ENCODE peak calls at places on chromosomes 5 and 9, in five cellular contexts. I is body of pancreas, V is bronchial epithelial cell, F is suprapubic skin, J is B cell. M is an unnamed sample.

GRCh38 chr5:123720955-123721354 is 209.0 kb downstream of the CSNK1G3 start:
- DNase-seq in V (peak), I (no peak), F (no peak), J (no peak), M (no peak)

GRCh38 chr5:6766558-6767191 is 53.4 kb downstream of the TENT4A start:
- DNase-seq in J (no peak), F (peak), V (peak), I (peak), M (no peak)

GRCh38 chr5:34538026-34538672 is 118.0 kb upstream of the RAI14 start:
- DNase-seq in F (no peak), V (peak), I (peak), J (no peak), M (no peak)

GRCh38 chr9:89274838-89275237 is 36.2 kb upstream of the CKS2 start:
- DNase-seq in F (no peak), I (no peak), V (peak), J (no peak), M (no peak)

GRCh38 chr5:37598665-37599064 is 219.5 kb downstream of the WDR70 start:
- DNase-seq in J (no peak), I (no peak), F (no peak), V (no peak), M (no peak)

GRCh38 chr9:126621056-126621918 is 7.6 kb downstream of the LMX1B start:
- DNase-seq in I (no peak), F (no peak), J (no peak), V (no peak), M (no peak)

GRCh38 chr5:147957906-147958305 is 51.6 kb upstream of the C5orf46 start:
- DNase-seq in F (no peak), V (no peak), J (no peak), I (no peak), M (no peak)

GRCh38 chr9:121876658-121877271 is 216.3 kb downstream of the TTLL11 start:
- DNase-seq in F (no peak), I (no peak), J (no peak), V (peak), M (no peak)

GRCh38 chr9:99035313-99035712 is 69.6 kb upstream of the TGFBR1 start:
- DNase-seq in I (no peak), V (no peak), J (no peak), F (no peak), M (no peak)

GRCh38 chr9:113650207-113651131 is 186.9 kb downstream of the RGS3 start:
- DNase-seq in J (no peak), V (peak), F (peak), I (no peak), M (no peak)

GRCh38 chr5:171299228-171299627 is 9.8 kb upstream of the TLX3 start:
- DNase-seq in F (no peak), V (no peak), J (no peak), I (no peak), M (no peak)

GRCh38 chr5:160079753-160080152 is 39.5 kb downstream of the PWWP2A start:
- DNase-seq in I (no peak), J (no peak), V (no peak), F (no peak), M (no peak)

GRCh38 chr5:35852084-35852734 is 4.5 kb upstream of the IL7R start:
- DNase-seq in F (no peak), J (no peak), V (no peak), I (no peak), M (no peak)

GRCh38 chr5:111756701-111757581 is at the start of gene NREP:
- DNase-seq in I (peak), J (peak), F (peak), V (peak), M (peak)

GRCh38 chr5:54548565-54548964 is 31.0 kb downstream of the SNX18 start:
- DNase-seq in F (no peak), V (no peak), J (no peak), I (no peak), M (no peak)

GRCh38 chr5:126645132-126645531 is 44.4 kb downstream of the PHAX start:
- DNase-seq in V (no peak), I (no peak), F (no peak), J (no peak), M (no peak)

GRCh38 chr9:2180171-2180570 is 165.0 kb downstream of the SMARCA2 start:
- DNase-seq in V (no peak), I (no peak), F (no peak), J (no peak), M (no peak)

GRCh38 chr9:117869287-117869686 is 165.1 kb downstream of the TLR4 start:
- DNase-seq in V (no peak), I (no peak), J (no peak), F (no peak), M (no peak)

GRCh38 chr5:115389799-115390382 is 93.4 kb upstream of the CCDC112 start:
- DNase-seq in J (no peak), F (no peak), I (no peak), V (no peak), M (no peak)

GRCh38 chr9:125961037-125961436 is 213.9 kb downstream of the PBX3 start:
- DNase-seq in J (no peak), V (no peak), I (no peak), F (no peak), M (no peak)

GRCh38 chr5:179795863-179796833 is 2.4 kb downstream of the LTC4S start:
- DNase-seq in I (peak), J (peak), F (peak), V (peak), M (peak)

GRCh38 chr9:7533376-7534090 is 266.0 kb downstream of the DMAC1 start:
- DNase-seq in I (no peak), V (peak), J (no peak), F (no peak), M (no peak)

GRCh38 chr5:151285683-151286082 is 17.9 kb downstream of the SLC36A3 start:
- DNase-seq in J (no peak), I (no peak), V (no peak), F (no peak), M (no peak)

GRCh38 chr9:113477661-113478060 is 14.1 kb downstream of the RGS3 start:
- DNase-seq in F (no peak), V (no peak), J (no peak), I (no peak), M (peak)

GRCh38 chr9:78029601-78030552 is 1.7 kb downstream of the GNAQ start:
- DNase-seq in F (no peak), V (peak), J (no peak), I (no peak), M (no peak)

GRCh38 chr9:122042056-122042455 is 51.1 kb downstream of the TTLL11 start:
- DNase-seq in F (no peak), J (no peak), V (no peak), I (no peak), M (no peak)

GRCh38 chr5:172361566-172362238 is 78.1 kb upstream of the UBTD2 start:
- DNase-seq in I (no peak), F (peak), J (no peak), V (peak), M (no peak)

GRCh38 chr9:114930063-114930812 is at the start of gene TNFSF8:
- DNase-seq in I (no peak), J (peak), V (no peak), F (no peak), M (no peak)

GRCh38 chr9:124768778-124769350 is 2.2 kb downstream of the NR6A1 start:
- DNase-seq in F (no peak), V (no peak), J (no peak), I (no peak), M (no peak)

GRCh38 chr5:132753135-132753987 is 6.1 kb downstream of the CCNI2 start:
- DNase-seq in J (no peak), F (no peak), V (no peak), I (no peak), M (no peak)

GRCh38 chr9:136885950-136886578 is at the start of gene TRAF2:
- DNase-seq in J (peak), I (peak), V (peak), F (peak), M (peak)
- TF ChIP-seq CTCF in J (no peak), I (no peak), V (no peak), F (no peak), M (no peak)

GRCh38 chr9:84670106-84670800 is 724 bp downstream of the NTRK2 start:
- DNase-seq in J (no peak), I (peak), F (peak), V (no peak), M (no peak)
- TF ChIP-seq CTCF in J (no peak), I (no peak), F (no peak), V (no peak), M (peak)

GRCh38 chr9:82789155-82789824 is 273.7 kb downstream of the RASEF start:
- DNase-seq in F (no peak), V (no peak), I (no peak), J (no peak), M (no peak)

GRCh38 chr9:82797539-82797938 is 265.4 kb downstream of the RASEF start:
- DNase-seq in J (no peak), V (no peak), F (no peak), I (peak), M (no peak)

GRCh38 chr9:82790868-82791267 is 272.1 kb downstream of the RASEF start:
- DNase-seq in J (no peak), V (no peak), F (no peak), I (no peak), M (no peak)

DNA sequence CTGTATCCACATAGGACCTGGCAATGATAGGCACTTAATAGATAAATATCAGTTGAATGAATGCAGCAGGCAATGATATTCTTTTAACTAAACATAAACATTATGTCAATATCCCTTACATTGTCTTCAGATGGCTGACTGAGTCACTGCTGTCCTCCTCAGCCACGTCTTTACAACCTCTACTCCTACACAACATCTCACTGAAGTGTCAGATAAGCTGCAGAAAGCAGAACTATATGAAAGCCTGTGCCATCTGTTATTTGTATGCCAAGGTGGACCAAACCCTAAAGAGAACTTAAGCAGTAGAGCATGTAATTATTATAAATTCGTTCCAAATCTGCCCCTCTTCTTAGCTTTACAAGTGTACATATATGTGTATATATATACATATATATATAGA is 271.3 kb downstream of the RASEF start:
- DNase-seq in J (no peak), I (no peak), F (no peak), V (no peak), M (no peak)
- TF ChIP-seq CTCF in J (no peak), I (no peak), F (no peak), V (no peak), M (no peak)

GRCh38 chr9:134284741-134285140 is 41.5 kb upstream of the RXRA start:
- DNase-seq in I (no peak), V (no peak), J (no peak), F (no peak), M (no peak)

GRCh38 chr9:134283692-134284265 is 42.5 kb upstream of the RXRA start:
- DNase-seq in V (no peak), J (no peak), I (no peak), F (no peak), M (no peak)

GRCh38 chr9:134283111-134283515 is 43.1 kb upstream of the RXRA start:
- DNase-seq in I (peak), V (peak), J (no peak), F (peak), M (no peak)

GRCh38 chr9:134285215-134285845 is 40.9 kb upstream of the RXRA start:
- DNase-seq in V (peak), J (no peak), I (no peak), F (no peak), M (no peak)

GRCh38 chr9:134284273-134284672 is 42.0 kb upstream of the RXRA start:
- DNase-seq in F (no peak), V (no peak), I (peak), J (no peak), M (no peak)
- TF ChIP-seq CTCF in F (no peak), V (no peak), I (peak), J (no peak), M (no peak)

DNA sequence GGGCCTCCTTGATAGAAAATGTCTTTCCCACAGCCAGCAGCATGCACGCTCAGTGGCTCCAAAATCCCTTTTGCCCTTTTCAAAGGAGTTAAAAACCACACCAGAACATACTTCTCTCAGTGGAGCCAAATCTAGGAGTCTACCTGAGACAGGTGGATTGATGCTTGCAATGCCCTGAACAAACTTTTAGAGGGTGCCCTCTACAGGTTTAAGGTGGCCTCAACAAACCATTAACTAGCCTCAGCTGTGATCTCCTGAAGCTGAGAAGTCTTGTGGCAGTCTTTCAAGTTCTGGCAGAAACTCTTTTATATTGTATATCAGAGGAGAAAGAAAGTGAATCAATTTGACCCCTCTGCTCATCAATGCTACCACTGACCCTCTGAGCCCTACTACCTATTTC is 125.4 kb downstream of the MED27 start:
- DNase-seq in J (no peak), V (peak), F (no peak), I (no peak), M (no peak)
- TF ChIP-seq CTCF in J (no peak), V (peak), F (no peak), I (no peak), M (peak)